ENCODE peak calls at places on chromosomes 4 and X, in eight cellular contexts. One of them, this sample, is unnamed.

GRCh38 chr4:11623726-11624037 is 195.0 kb upstream of the HS3ST1 start:
- DNase-seq in HCEC 1CT: no peak
- DNase-seq in NCI-H82: no peak
- DNase-seq in tibial artery: no peak
- DNase-seq in upper lobe of right lung: no peak
- DNase-seq in stimulated activated CD4-positive, alpha-beta T cell treated with anti-CD3 and anti-CD28 coated beads, Interleukin-2, amount 100 ng/mL, for 48 hours: no peak
- DNase-seq in natural killer cell treated with Interleukin-12 subunit alpha and Interleukin-12 subunit beta and Interleukin-15 and Interleukin-18, amount 100 ng/mL, for 72 hours: no peak
- DNase-seq in GM12892: no peak
- DNase-seq in this sample: no peak

GRCh38 chr4:114659386-114660008 is 60.9 kb downstream of the UGT8 start:
- DNase-seq in tibial artery: peak
- DNase-seq in HCEC 1CT: peak
- DNase-seq in NCI-H82: peak
- DNase-seq in upper lobe of right lung: peak
- DNase-seq in natural killer cell treated with Interleukin-12 subunit alpha and Interleukin-12 subunit beta and Interleukin-15 and Interleukin-18, amount 100 ng/mL, for 72 hours: no peak
- DNase-seq in stimulated activated CD4-positive, alpha-beta T cell treated with anti-CD3 and anti-CD28 coated beads, Interleukin-2, amount 100 ng/mL, for 48 hours: peak
- DNase-seq in GM12892: peak
- DNase-seq in this sample: peak

GRCh38 chr4:929096-929765 is 2.9 kb downstream of the GAK start:
- DNase-seq in natural killer cell treated with Interleukin-12 subunit alpha and Interleukin-12 subunit beta and Interleukin-15 and Interleukin-18, amount 100 ng/mL, for 72 hours: peak
- DNase-seq in HCEC 1CT: no peak
- DNase-seq in stimulated activated CD4-positive, alpha-beta T cell treated with anti-CD3 and anti-CD28 coated beads, Interleukin-2, amount 100 ng/mL, for 48 hours: no peak
- DNase-seq in GM12892: no peak
- DNase-seq in upper lobe of right lung: peak
- DNase-seq in NCI-H82: no peak
- DNase-seq in tibial artery: no peak
- DNase-seq in this sample: no peak

GRCh38 chr4:152640058-152640921 is 39.5 kb downstream of the TMEM154 start:
- DNase-seq in HCEC 1CT: peak
- DNase-seq in NCI-H82: peak
- DNase-seq in upper lobe of right lung: no peak
- DNase-seq in stimulated activated CD4-positive, alpha-beta T cell treated with anti-CD3 and anti-CD28 coated beads, Interleukin-2, amount 100 ng/mL, for 48 hours: no peak
- DNase-seq in natural killer cell treated with Interleukin-12 subunit alpha and Interleukin-12 subunit beta and Interleukin-15 and Interleukin-18, amount 100 ng/mL, for 72 hours: no peak
- DNase-seq in GM12892: no peak
- DNase-seq in tibial artery: no peak
- DNase-seq in this sample: no peak

GRCh38 chr4:95591278-95591677 is 42.5 kb upstream of the UNC5C start:
- DNase-seq in NCI-H82: no peak
- DNase-seq in natural killer cell treated with Interleukin-12 subunit alpha and Interleukin-12 subunit beta and Interleukin-15 and Interleukin-18, amount 100 ng/mL, for 72 hours: no peak
- DNase-seq in GM12892: no peak
- DNase-seq in HCEC 1CT: no peak
- DNase-seq in tibial artery: no peak
- DNase-seq in upper lobe of right lung: no peak
- DNase-seq in stimulated activated CD4-positive, alpha-beta T cell treated with anti-CD3 and anti-CD28 coated beads, Interleukin-2, amount 100 ng/mL, for 48 hours: no peak
- DNase-seq in this sample: no peak

GRCh38 chrX:118360429-118361125 is 14.7 kb downstream of the WDR44 start:
- DNase-seq in upper lobe of right lung: no peak
- DNase-seq in stimulated activated CD4-positive, alpha-beta T cell treated with anti-CD3 and anti-CD28 coated beads, Interleukin-2, amount 100 ng/mL, for 48 hours: no peak
- DNase-seq in NCI-H82: no peak
- DNase-seq in GM12892: no peak
- DNase-seq in tibial artery: no peak
- DNase-seq in natural killer cell treated with Interleukin-12 subunit alpha and Interleukin-12 subunit beta and Interleukin-15 and Interleukin-18, amount 100 ng/mL, for 72 hours: no peak
- DNase-seq in HCEC 1CT: peak
- DNase-seq in this sample: no peak

GRCh38 chr4:163263601-163264000 is 68.8 kb downstream of the NPY1R start:
- DNase-seq in natural killer cell treated with Interleukin-12 subunit alpha and Interleukin-12 subunit beta and Interleukin-15 and Interleukin-18, amount 100 ng/mL, for 72 hours: no peak
- DNase-seq in upper lobe of right lung: no peak
- DNase-seq in stimulated activated CD4-positive, alpha-beta T cell treated with anti-CD3 and anti-CD28 coated beads, Interleukin-2, amount 100 ng/mL, for 48 hours: no peak
- DNase-seq in tibial artery: no peak
- DNase-seq in NCI-H82: no peak
- DNase-seq in GM12892: no peak
- DNase-seq in HCEC 1CT: no peak
- DNase-seq in this sample: no peak

GRCh38 chr4:22021116-22021515 is 72.5 kb upstream of the KCNIP4 start:
- DNase-seq in GM12892: no peak
- DNase-seq in tibial artery: no peak
- DNase-seq in upper lobe of right lung: no peak
- DNase-seq in HCEC 1CT: no peak
- DNase-seq in NCI-H82: no peak
- DNase-seq in natural killer cell treated with Interleukin-12 subunit alpha and Interleukin-12 subunit beta and Interleukin-15 and Interleukin-18, amount 100 ng/mL, for 72 hours: no peak
- DNase-seq in stimulated activated CD4-positive, alpha-beta T cell treated with anti-CD3 and anti-CD28 coated beads, Interleukin-2, amount 100 ng/mL, for 48 hours: no peak
- DNase-seq in this sample: no peak

GRCh38 chrX:129091097-129091496 is 432.2 kb downstream of the SMARCA1 start:
- DNase-seq in GM12892: no peak
- DNase-seq in stimulated activated CD4-positive, alpha-beta T cell treated with anti-CD3 and anti-CD28 coated beads, Interleukin-2, amount 100 ng/mL, for 48 hours: no peak
- DNase-seq in upper lobe of right lung: no peak
- DNase-seq in tibial artery: no peak
- DNase-seq in HCEC 1CT: no peak
- DNase-seq in natural killer cell treated with Interleukin-12 subunit alpha and Interleukin-12 subunit beta and Interleukin-15 and Interleukin-18, amount 100 ng/mL, for 72 hours: no peak
- DNase-seq in NCI-H82: no peak
- DNase-seq in this sample: no peak

GRCh38 chrX:150324035-150324728 is 38.9 kb upstream of the MAMLD1 start:
- DNase-seq in HCEC 1CT: peak
- DNase-seq in stimulated activated CD4-positive, alpha-beta T cell treated with anti-CD3 and anti-CD28 coated beads, Interleukin-2, amount 100 ng/mL, for 48 hours: no peak
- DNase-seq in NCI-H82: peak
- DNase-seq in GM12892: no peak
- DNase-seq in tibial artery: no peak
- DNase-seq in upper lobe of right lung: no peak
- DNase-seq in natural killer cell treated with Interleukin-12 subunit alpha and Interleukin-12 subunit beta and Interleukin-15 and Interleukin-18, amount 100 ng/mL, for 72 hours: no peak
- DNase-seq in this sample: no peak

GRCh38 chrX:153964105-153964504 is 7.5 kb downstream of the HCFC1 start:
- DNase-seq in NCI-H82: no peak
- DNase-seq in tibial artery: no peak
- DNase-seq in stimulated activated CD4-positive, alpha-beta T cell treated with anti-CD3 and anti-CD28 coated beads, Interleukin-2, amount 100 ng/mL, for 48 hours: no peak
- DNase-seq in GM12892: no peak
- DNase-seq in natural killer cell treated with Interleukin-12 subunit alpha and Interleukin-12 subunit beta and Interleukin-15 and Interleukin-18, amount 100 ng/mL, for 72 hours: no peak
- DNase-seq in upper lobe of right lung: no peak
- DNase-seq in HCEC 1CT: no peak
- DNase-seq in this sample: no peak

GRCh38 chr4:80407246-80407645 is 71.7 kb downstream of the CFAP299 start:
- DNase-seq in GM12892: no peak
- DNase-seq in stimulated activated CD4-positive, alpha-beta T cell treated with anti-CD3 and anti-CD28 coated beads, Interleukin-2, amount 100 ng/mL, for 48 hours: no peak
- DNase-seq in natural killer cell treated with Interleukin-12 subunit alpha and Interleukin-12 subunit beta and Interleukin-15 and Interleukin-18, amount 100 ng/mL, for 72 hours: no peak
- DNase-seq in upper lobe of right lung: no peak
- DNase-seq in tibial artery: peak
- DNase-seq in NCI-H82: no peak
- DNase-seq in HCEC 1CT: peak
- DNase-seq in this sample: no peak

GRCh38 chr4:125732682-125733081 is 417.9 kb downstream of the FAT4 start:
- DNase-seq in natural killer cell treated with Interleukin-12 subunit alpha and Interleukin-12 subunit beta and Interleukin-15 and Interleukin-18, amount 100 ng/mL, for 72 hours: no peak
- DNase-seq in tibial artery: no peak
- DNase-seq in stimulated activated CD4-positive, alpha-beta T cell treated with anti-CD3 and anti-CD28 coated beads, Interleukin-2, amount 100 ng/mL, for 48 hours: no peak
- DNase-seq in NCI-H82: no peak
- DNase-seq in GM12892: no peak
- DNase-seq in upper lobe of right lung: no peak
- DNase-seq in HCEC 1CT: no peak
- DNase-seq in this sample: no peak

GRCh38 chrX:106927023-106927422 is 6.8 kb downstream of the CLDN2 start:
- DNase-seq in upper lobe of right lung: no peak
- DNase-seq in stimulated activated CD4-positive, alpha-beta T cell treated with anti-CD3 and anti-CD28 coated beads, Interleukin-2, amount 100 ng/mL, for 48 hours: no peak
- DNase-seq in NCI-H82: no peak
- DNase-seq in HCEC 1CT: no peak
- DNase-seq in GM12892: no peak
- DNase-seq in natural killer cell treated with Interleukin-12 subunit alpha and Interleukin-12 subunit beta and Interleukin-15 and Interleukin-18, amount 100 ng/mL, for 72 hours: no peak
- DNase-seq in tibial artery: no peak
- DNase-seq in this sample: no peak

GRCh38 chr4:176360446-176360845 is 40.7 kb downstream of the SPCS3 start:
- DNase-seq in HCEC 1CT: peak
- DNase-seq in stimulated activated CD4-positive, alpha-beta T cell treated with anti-CD3 and anti-CD28 coated beads, Interleukin-2, amount 100 ng/mL, for 48 hours: no peak
- DNase-seq in tibial artery: no peak
- DNase-seq in upper lobe of right lung: no peak
- DNase-seq in GM12892: no peak
- DNase-seq in natural killer cell treated with Interleukin-12 subunit alpha and Interleukin-12 subunit beta and Interleukin-15 and Interleukin-18, amount 100 ng/mL, for 72 hours: no peak
- DNase-seq in NCI-H82: no peak
- DNase-seq in this sample: no peak

GRCh38 chrX:55867254-55867653 is 149.7 kb downstream of the RRAGB start:
- DNase-seq in HCEC 1CT: no peak
- DNase-seq in stimulated activated CD4-positive, alpha-beta T cell treated with anti-CD3 and anti-CD28 coated beads, Interleukin-2, amount 100 ng/mL, for 48 hours: no peak
- DNase-seq in NCI-H82: no peak
- DNase-seq in GM12892: no peak
- DNase-seq in natural killer cell treated with Interleukin-12 subunit alpha and Interleukin-12 subunit beta and Interleukin-15 and Interleukin-18, amount 100 ng/mL, for 72 hours: no peak
- DNase-seq in tibial artery: no peak
- DNase-seq in upper lobe of right lung: no peak
- DNase-seq in this sample: peak

GRCh38 chrX:130055899-130056298 is 54.4 kb downstream of the ELF4 start:
- DNase-seq in upper lobe of right lung: no peak
- DNase-seq in NCI-H82: no peak
- DNase-seq in GM12892: no peak
- DNase-seq in HCEC 1CT: no peak
- DNase-seq in natural killer cell treated with Interleukin-12 subunit alpha and Interleukin-12 subunit beta and Interleukin-15 and Interleukin-18, amount 100 ng/mL, for 72 hours: no peak
- DNase-seq in stimulated activated CD4-positive, alpha-beta T cell treated with anti-CD3 and anti-CD28 coated beads, Interleukin-2, amount 100 ng/mL, for 48 hours: no peak
- DNase-seq in tibial artery: no peak
- DNase-seq in this sample: no peak

GRCh38 chrX:130848763-130849162 is 54.2 kb downstream of the ENOX2 start:
- DNase-seq in NCI-H82: no peak
- DNase-seq in GM12892: no peak
- DNase-seq in upper lobe of right lung: no peak
- DNase-seq in tibial artery: no peak
- DNase-seq in HCEC 1CT: no peak
- DNase-seq in natural killer cell treated with Interleukin-12 subunit alpha and Interleukin-12 subunit beta and Interleukin-15 and Interleukin-18, amount 100 ng/mL, for 72 hours: no peak
- DNase-seq in stimulated activated CD4-positive, alpha-beta T cell treated with anti-CD3 and anti-CD28 coated beads, Interleukin-2, amount 100 ng/mL, for 48 hours: no peak
- DNase-seq in this sample: no peak

GRCh38 chrX:18377802-18378201 is 23.3 kb upstream of the SCML2 start:
- DNase-seq in NCI-H82: peak
- DNase-seq in natural killer cell treated with Interleukin-12 subunit alpha and Interleukin-12 subunit beta and Interleukin-15 and Interleukin-18, amount 100 ng/mL, for 72 hours: no peak
- DNase-seq in HCEC 1CT: no peak
- DNase-seq in upper lobe of right lung: no peak
- DNase-seq in GM12892: no peak
- DNase-seq in stimulated activated CD4-positive, alpha-beta T cell treated with anti-CD3 and anti-CD28 coated beads, Interleukin-2, amount 100 ng/mL, for 48 hours: no peak
- DNase-seq in tibial artery: no peak
- DNase-seq in this sample: peak

GRCh38 chrX:63746278-63746677 is 38.7 kb downstream of the ARHGEF9 start:
- DNase-seq in upper lobe of right lung: no peak
- DNase-seq in GM12892: no peak
- DNase-seq in HCEC 1CT: no peak
- DNase-seq in stimulated activated CD4-positive, alpha-beta T cell treated with anti-CD3 and anti-CD28 coated beads, Interleukin-2, amount 100 ng/mL, for 48 hours: peak
- DNase-seq in tibial artery: no peak
- DNase-seq in natural killer cell treated with Interleukin-12 subunit alpha and Interleukin-12 subunit beta and Interleukin-15 and Interleukin-18, amount 100 ng/mL, for 72 hours: peak
- DNase-seq in NCI-H82: no peak
- DNase-seq in this sample: peak

GRCh38 chrX:96837808-96838207 is 45.9 kb upstream of the RPA4 start:
- DNase-seq in tibial artery: no peak
- DNase-seq in stimulated activated CD4-positive, alpha-beta T cell treated with anti-CD3 and anti-CD28 coated beads, Interleukin-2, amount 100 ng/mL, for 48 hours: no peak
- DNase-seq in upper lobe of right lung: no peak
- DNase-seq in natural killer cell treated with Interleukin-12 subunit alpha and Interleukin-12 subunit beta and Interleukin-15 and Interleukin-18, amount 100 ng/mL, for 72 hours: no peak
- DNase-seq in GM12892: no peak
- DNase-seq in NCI-H82: no peak
- DNase-seq in HCEC 1CT: peak
- DNase-seq in this sample: no peak

GRCh38 chr4:120399846-120400245 is 333.2 kb upstream of the MAD2L1 start:
- DNase-seq in tibial artery: no peak
- DNase-seq in HCEC 1CT: no peak
- DNase-seq in stimulated activated CD4-positive, alpha-beta T cell treated with anti-CD3 and anti-CD28 coated beads, Interleukin-2, amount 100 ng/mL, for 48 hours: no peak
- DNase-seq in NCI-H82: peak
- DNase-seq in GM12892: no peak
- DNase-seq in upper lobe of right lung: no peak
- DNase-seq in natural killer cell treated with Interleukin-12 subunit alpha and Interleukin-12 subunit beta and Interleukin-15 and Interleukin-18, amount 100 ng/mL, for 72 hours: no peak
- DNase-seq in this sample: no peak

GRCh38 chr4:78922207-78922606 is 17.0 kb downstream of the PAQR3 start:
- DNase-seq in natural killer cell treated with Interleukin-12 subunit alpha and Interleukin-12 subunit beta and Interleukin-15 and Interleukin-18, amount 100 ng/mL, for 72 hours: no peak
- DNase-seq in NCI-H82: no peak
- DNase-seq in upper lobe of right lung: no peak
- DNase-seq in tibial artery: no peak
- DNase-seq in GM12892: no peak
- DNase-seq in stimulated activated CD4-positive, alpha-beta T cell treated with anti-CD3 and anti-CD28 coated beads, Interleukin-2, amount 100 ng/mL, for 48 hours: no peak
- DNase-seq in HCEC 1CT: peak
- DNase-seq in this sample: no peak

GRCh38 chr4:89283975-89284556 is 23.5 kb downstream of the GPRIN3 start:
- DNase-seq in upper lobe of right lung: no peak
- DNase-seq in tibial artery: no peak
- DNase-seq in HCEC 1CT: no peak
- DNase-seq in stimulated activated CD4-positive, alpha-beta T cell treated with anti-CD3 and anti-CD28 coated beads, Interleukin-2, amount 100 ng/mL, for 48 hours: no peak
- DNase-seq in NCI-H82: no peak
- DNase-seq in GM12892: no peak
- DNase-seq in natural killer cell treated with Interleukin-12 subunit alpha and Interleukin-12 subunit beta and Interleukin-15 and Interleukin-18, amount 100 ng/mL, for 72 hours: no peak
- DNase-seq in this sample: no peak

GRCh38 chr4:40454816-40455215 is 119.7 kb downstream of the CHRNA9 start:
- DNase-seq in tibial artery: no peak
- DNase-seq in upper lobe of right lung: no peak
- DNase-seq in stimulated activated CD4-positive, alpha-beta T cell treated with anti-CD3 and anti-CD28 coated beads, Interleukin-2, amount 100 ng/mL, for 48 hours: no peak
- DNase-seq in NCI-H82: no peak
- DNase-seq in HCEC 1CT: no peak
- DNase-seq in GM12892: no peak
- DNase-seq in natural killer cell treated with Interleukin-12 subunit alpha and Interleukin-12 subunit beta and Interleukin-15 and Interleukin-18, amount 100 ng/mL, for 72 hours: no peak
- DNase-seq in this sample: no peak